ENCODE peak calls at places on chromosomes 3 and 15, in seven cellular contexts. W, V, U, N, E, J and G are unnamed samples.

GRCh38 chr15:87038404-87038803 is 958.7 kb downstream of the AGBL1 start:
- DNase-seq in N (no peak), J (no peak), E (no peak), U (no peak), V (no peak), W (no peak), G (no peak)

GRCh38 chr3:114527036-114527644 is 233.3 kb downstream of the TIGIT start:
- DNase-seq in E (no peak), J (no peak), U (no peak), N (no peak), W (no peak), V (no peak), G (peak)

GRCh38 chr3:171028779-171029232 is 2.3 kb upstream of the SLC2A2 start:
- DNase-seq in V (no peak), W (no peak), J (no peak), E (no peak), N (peak), U (no peak), G (peak)

GRCh38 chr3:170780955-170781354 is 89.0 kb downstream of the RPL22L1 start:
- DNase-seq in E (no peak), W (no peak), J (no peak), V (no peak), U (no peak), N (peak), G (peak)

GRCh38 chr3:133383175-133383574 is 16.7 kb upstream of the BFSP2 start:
- DNase-seq in N (no peak), E (no peak), U (no peak), V (no peak), W (no peak), J (no peak), G (no peak)

GRCh38 chr15:95845862-95846515 is 484.5 kb upstream of the NR2F2 start:
- DNase-seq in J (peak), U (no peak), V (no peak), E (peak), N (peak), W (peak), G (peak)

GRCh38 chr3:71310595-71311319 is 272.8 kb downstream of the FOXP1 start:
- DNase-seq in V (no peak), J (no peak), E (peak), U (peak), W (no peak), N (peak), G (peak)

GRCh38 chr15:60003243-60004018 is 680 bp upstream of the FOXB1 start:
- DNase-seq in J (no peak), U (no peak), W (no peak), V (no peak), N (no peak), E (no peak), G (no peak)

GRCh38 chr3:88628901-88629300 is 478.5 kb upstream of the EPHA3 start:
- DNase-seq in V (no peak), E (no peak), N (no peak), W (no peak), U (no peak), J (no peak), G (no peak)

GRCh38 chr3:177827517-177828249 is 630.4 kb upstream of the TBL1XR1 start:
- DNase-seq in V (no peak), E (no peak), W (no peak), J (no peak), N (peak), U (no peak), G (peak)

GRCh38 chr15:74221399-74222230 is 14.5 kb upstream of the CCDC33 start:
- DNase-seq in W (no peak), U (no peak), N (no peak), E (no peak), V (no peak), J (no peak), G (no peak)

GRCh38 chr15:98727115-98728040 is 79.0 kb downstream of the IGF1R start:
- DNase-seq in E (peak), V (peak), N (peak), W (peak), J (peak), U (peak), G (peak)

GRCh38 chr3:15345051-15345607 is 12.7 kb upstream of the SH3BP5 start:
- DNase-seq in U (no peak), J (no peak), V (no peak), N (no peak), E (no peak), W (no peak), G (no peak)

GRCh38 chr15:31472636-31473383 is 146.2 kb downstream of the KLF13 start:
- DNase-seq in N (peak), J (no peak), U (no peak), E (no peak), V (no peak), W (peak), G (peak)

GRCh38 chr15:62607643-62608042 is 434.9 kb upstream of the TPM1 start:
- DNase-seq in N (peak), W (no peak), E (no peak), J (no peak), U (no peak), V (no peak), G (peak)

GRCh38 chr3:169144691-169145090 is 518.8 kb downstream of the MECOM start:
- DNase-seq in E (no peak), U (no peak), V (no peak), J (no peak), W (no peak), N (no peak), G (no peak)

GRCh38 chr3:169146112-169146665 is 517.3 kb downstream of the MECOM start:
- DNase-seq in V (no peak), N (peak), W (peak), E (peak), J (peak), U (no peak), G (peak)

GRCh38 chr3:169144271-169144670 is 519.2 kb downstream of the MECOM start:
- DNase-seq in N (no peak), V (no peak), E (no peak), U (no peak), J (no peak), W (no peak), G (no peak)

GRCh38 chr3:169145551-169145950 is 518.0 kb downstream of the MECOM start:
- DNase-seq in U (no peak), V (no peak), J (no peak), W (no peak), E (no peak), N (no peak), G (no peak)

GRCh38 chr3:169143471-169143870 is 520.0 kb downstream of the MECOM start:
- DNase-seq in W (no peak), V (no peak), E (no peak), N (no peak), U (no peak), J (no peak), G (no peak)
- H3K4me3 ChIP-seq in W (no peak), V (no peak), E (no peak), N (no peak), U (no peak), J (no peak), G (no peak)

GRCh38 chr15:67146875-67147381 is 81.5 kb downstream of the SMAD3 start:
- DNase-seq in N (peak), W (peak), U (no peak), J (no peak), E (peak), V (no peak), G (peak)
- H3K4me3 ChIP-seq in N (no peak), W (no peak), U (no peak), J (no peak), E (no peak), V (no peak), G (no peak)

DNA sequence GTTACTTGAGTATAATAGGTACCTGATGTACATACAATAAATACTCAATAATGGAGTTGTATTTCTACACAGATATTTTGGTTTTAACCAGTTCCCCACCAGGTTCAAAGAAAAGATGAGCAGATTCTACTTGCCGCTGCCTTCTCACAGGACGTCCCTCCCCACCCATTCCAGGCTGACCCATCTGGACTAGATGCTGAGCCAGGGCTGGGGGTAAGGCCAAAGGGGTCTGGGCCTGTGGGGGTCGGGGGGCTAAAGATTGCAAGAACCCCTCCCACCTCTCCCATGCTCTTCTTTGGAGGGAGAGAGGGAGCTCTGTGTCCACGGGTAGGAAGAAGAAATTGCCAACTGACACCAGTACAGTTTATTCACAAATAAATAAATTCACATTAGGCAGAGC is 1.5 kb downstream of the MESP1 start:
- DNase-seq in W (no peak), J (no peak), E (no peak), V (no peak), N (no peak), U (no peak), G (no peak)
- H3K4me3 ChIP-seq in W (no peak), J (no peak), E (no peak), V (no peak), N (no peak), U (peak), G (no peak)

GRCh38 chr15:29102911-29103824 is 166.5 kb downstream of the NSMCE3 start:
- DNase-seq in J (peak), V (no peak), W (no peak), E (no peak), U (no peak), N (peak), G (no peak)
- H3K4me3 ChIP-seq in J (no peak), V (no peak), W (peak), E (peak), U (peak), N (peak), G (peak)